ENCODE peak calls at places on chromosomes 7 and 10, in five cellular contexts. One of them, this sample, is unnamed. For H3K27me3, the result is how much of the 10 kb centered on the place peaks cover.

GRCh38 chr10:70277396-70278030 is 6.3 kb downstream of the NPFFR1 start:
- DNase-seq in SK-N-SH: no peak
- DNase-seq in HL-60: no peak
- DNase-seq in hepatocyte: no peak
- DNase-seq in CD4-positive, CD25-positive, alpha-beta regulatory T cell: no peak
- DNase-seq in this sample: no peak

GRCh38 chr7:77958436-77958835 is 159.9 kb downstream of the PHTF2 start:
- DNase-seq in SK-N-SH: no peak
- DNase-seq in HL-60: no peak
- DNase-seq in hepatocyte: no peak
- DNase-seq in CD4-positive, CD25-positive, alpha-beta regulatory T cell: no peak
- DNase-seq in this sample: no peak

GRCh38 chr10:32408690-32409089 is 37.2 kb upstream of the CCDC7 start:
- DNase-seq in SK-N-SH: no peak
- DNase-seq in HL-60: no peak
- DNase-seq in hepatocyte: no peak
- DNase-seq in CD4-positive, CD25-positive, alpha-beta regulatory T cell: no peak
- DNase-seq in this sample: no peak

GRCh38 chr7:139734395-139734794 is 43.4 kb downstream of the HIPK2 start:
- DNase-seq in SK-N-SH: no peak
- DNase-seq in HL-60: no peak
- DNase-seq in hepatocyte: peak
- DNase-seq in CD4-positive, CD25-positive, alpha-beta regulatory T cell: no peak
- DNase-seq in this sample: peak

GRCh38 chr7:118153551-118154177 is 30.3 kb upstream of the LSM8 start:
- DNase-seq in SK-N-SH: peak
- DNase-seq in HL-60: peak
- DNase-seq in hepatocyte: peak
- DNase-seq in CD4-positive, CD25-positive, alpha-beta regulatory T cell: peak
- DNase-seq in this sample: no peak

GRCh38 chr10:112815238-112816032 is 134.6 kb upstream of the TCF7L2 start:
- DNase-seq in SK-N-SH: no peak
- DNase-seq in HL-60: no peak
- DNase-seq in hepatocyte: peak
- DNase-seq in CD4-positive, CD25-positive, alpha-beta regulatory T cell: no peak
- DNase-seq in this sample: no peak

GRCh38 chr7:151838072-151838471 is 38.8 kb downstream of the PRKAG2 start:
- DNase-seq in SK-N-SH: no peak
- DNase-seq in HL-60: peak
- DNase-seq in hepatocyte: no peak
- DNase-seq in CD4-positive, CD25-positive, alpha-beta regulatory T cell: no peak
- DNase-seq in this sample: no peak

GRCh38 chr7:55299273-55299967 is 65.7 kb upstream of the LANCL2 start:
- DNase-seq in SK-N-SH: no peak
- DNase-seq in HL-60: no peak
- DNase-seq in hepatocyte: no peak
- DNase-seq in CD4-positive, CD25-positive, alpha-beta regulatory T cell: no peak
- DNase-seq in this sample: no peak

GRCh38 chr7:142587578-142588191 is 161.6 kb upstream of the PRSS1 start:
- DNase-seq in SK-N-SH: peak
- DNase-seq in HL-60: peak
- DNase-seq in hepatocyte: peak
- DNase-seq in CD4-positive, CD25-positive, alpha-beta regulatory T cell: no peak
- DNase-seq in this sample: no peak

GRCh38 chr10:46074547-46074946 is 28.5 kb upstream of the MSMB start:
- DNase-seq in SK-N-SH: no peak
- DNase-seq in HL-60: no peak
- DNase-seq in hepatocyte: no peak
- DNase-seq in CD4-positive, CD25-positive, alpha-beta regulatory T cell: no peak
- DNase-seq in this sample: no peak
- H3K27ac ChIP-seq in SK-N-SH: no peak
- H3K27ac ChIP-seq in HL-60: peak
- H3K27ac ChIP-seq in hepatocyte: no peak
- H3K27ac ChIP-seq in CD4-positive, CD25-positive, alpha-beta regulatory T cell: no peak
- H3K27ac ChIP-seq in this sample: no peak

DNA sequence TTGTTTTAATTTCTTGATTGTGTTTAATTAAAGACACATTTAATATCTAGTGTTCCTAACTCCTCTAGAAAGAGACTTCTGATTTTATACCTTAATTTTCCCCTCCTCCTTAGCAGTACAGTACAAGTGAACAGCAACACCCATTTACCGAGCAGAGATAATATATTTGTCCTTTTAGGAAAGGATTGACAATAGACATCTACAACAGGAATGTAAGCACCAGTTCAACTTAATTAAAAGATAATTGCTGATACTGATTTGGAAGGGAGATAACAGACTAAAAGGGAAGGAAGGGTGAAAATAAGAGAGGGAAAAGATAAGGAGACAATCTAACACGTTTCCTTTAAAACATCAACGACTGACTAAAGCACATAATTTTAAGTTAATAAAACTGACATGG is 119.3 kb downstream of the SRPK2 start:
- DNase-seq in SK-N-SH: no peak
- DNase-seq in HL-60: no peak
- DNase-seq in hepatocyte: no peak
- DNase-seq in CD4-positive, CD25-positive, alpha-beta regulatory T cell: no peak
- DNase-seq in this sample: no peak
- H3K4me3 ChIP-seq in SK-N-SH: peak
- H3K4me3 ChIP-seq in HL-60: peak
- H3K4me3 ChIP-seq in hepatocyte: peak
- H3K4me3 ChIP-seq in CD4-positive, CD25-positive, alpha-beta regulatory T cell: peak
- H3K4me3 ChIP-seq in this sample: peak

GRCh38 chr7:158468700-158469296 is 118.8 kb downstream of the PTPRN2 start:
- DNase-seq in SK-N-SH: no peak
- DNase-seq in HL-60: no peak
- DNase-seq in hepatocyte: no peak
- DNase-seq in CD4-positive, CD25-positive, alpha-beta regulatory T cell: no peak
- DNase-seq in this sample: no peak
- H3K27me3 ChIP-seq in SK-N-SH: under half
- H3K27me3 ChIP-seq in HL-60: under half
- H3K27me3 ChIP-seq in hepatocyte: under half
- H3K27me3 ChIP-seq in CD4-positive, CD25-positive, alpha-beta regulatory T cell: under half
- H3K27me3 ChIP-seq in this sample: under half

GRCh38 chr10:30014511-30014910 is 44.9 kb downstream of the JCAD start:
- DNase-seq in SK-N-SH: no peak
- DNase-seq in HL-60: no peak
- DNase-seq in hepatocyte: no peak
- DNase-seq in CD4-positive, CD25-positive, alpha-beta regulatory T cell: no peak
- DNase-seq in this sample: no peak

GRCh38 chr10:30017576-30017975 is 41.8 kb downstream of the JCAD start:
- DNase-seq in SK-N-SH: no peak
- DNase-seq in HL-60: no peak
- DNase-seq in hepatocyte: no peak
- DNase-seq in CD4-positive, CD25-positive, alpha-beta regulatory T cell: no peak
- DNase-seq in this sample: no peak

GRCh38 chr10:30018512-30018911 is 40.9 kb downstream of the JCAD start:
- DNase-seq in SK-N-SH: no peak
- DNase-seq in HL-60: no peak
- DNase-seq in hepatocyte: no peak
- DNase-seq in CD4-positive, CD25-positive, alpha-beta regulatory T cell: no peak
- DNase-seq in this sample: no peak

GRCh38 chr10:30019468-30019867 is 39.9 kb downstream of the JCAD start:
- DNase-seq in SK-N-SH: no peak
- DNase-seq in HL-60: no peak
- DNase-seq in hepatocyte: no peak
- DNase-seq in CD4-positive, CD25-positive, alpha-beta regulatory T cell: no peak
- DNase-seq in this sample: no peak

DNA sequence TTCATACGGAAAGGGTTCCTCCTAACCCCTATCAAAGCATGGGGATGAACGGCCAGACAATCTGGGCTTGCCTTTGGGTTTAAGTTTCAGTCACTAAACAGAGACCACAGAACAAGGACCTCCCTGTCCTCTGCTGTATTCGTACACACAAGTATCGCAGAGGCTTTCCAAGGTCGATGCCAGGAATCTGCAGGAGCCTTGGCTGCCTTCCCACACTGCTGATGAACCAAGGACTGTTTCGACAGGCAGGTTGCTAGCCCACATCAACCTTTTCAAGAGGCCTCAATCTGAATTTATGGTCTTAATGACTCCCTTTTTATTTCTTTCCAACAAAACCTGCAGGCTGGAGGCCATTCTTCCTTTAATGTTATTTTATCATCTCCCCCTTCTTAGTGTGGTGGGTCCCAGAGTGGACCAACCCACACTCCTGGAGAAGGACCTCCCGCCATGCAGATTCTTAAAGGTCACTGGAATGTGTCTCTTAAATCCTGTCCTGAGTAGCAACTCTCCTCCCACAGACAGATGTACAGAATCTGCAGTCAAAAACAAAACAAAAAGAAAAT is 45.6 kb downstream of the JCAD start:
- DNase-seq in SK-N-SH: no peak
- DNase-seq in HL-60: no peak
- DNase-seq in hepatocyte: no peak
- DNase-seq in CD4-positive, CD25-positive, alpha-beta regulatory T cell: no peak
- DNase-seq in this sample: no peak
- H3K27ac ChIP-seq in SK-N-SH: no peak
- H3K27ac ChIP-seq in HL-60: no peak
- H3K27ac ChIP-seq in hepatocyte: no peak
- H3K27ac ChIP-seq in CD4-positive, CD25-positive, alpha-beta regulatory T cell: no peak
- H3K27ac ChIP-seq in this sample: no peak